ENCODE peak calls at places on chromosomes 5 and 9, in five cellular contexts. Y, D, N, K and A are unnamed samples.

GRCh38 chr5:98935206-98935605 is 6.4 kb upstream of the CHD1 start:
- DNase-seq in D (no peak), Y (no peak), N (no peak), K (no peak), A (no peak)

GRCh38 chr5:179794575-179794974 is 789 bp downstream of the LTC4S start:
- DNase-seq in Y (no peak), K (no peak), D (no peak), N (no peak), A (no peak)

GRCh38 chr5:97142521-97143254 is at the start of gene LIX1:
- DNase-seq in N (peak; percentile 29), Y (no peak), K (peak; percentile 58), D (no peak), A (no peak)

GRCh38 chr9:33044677-33045282 is 19.7 kb downstream of the DNAJA1 start:
- DNase-seq in K (no peak), N (no peak), D (no peak), Y (no peak), A (no peak)

GRCh38 chr9:8826281-8826680 is 1026.7 kb upstream of the DMAC1 start:
- DNase-seq in D (no peak), Y (no peak), K (no peak), N (no peak), A (no peak)

GRCh38 chr5:74945561-74946165 is 79.5 kb upstream of the FAM169A start:
- DNase-seq in N (no peak), Y (no peak), D (no peak), K (no peak), A (no peak)

GRCh38 chr9:135526730-135527571 is 5.7 kb downstream of the LCN1 start:
- DNase-seq in K (no peak), D (no peak), Y (no peak), N (no peak), A (no peak)

GRCh38 chr5:172939045-172939444 is 20.2 kb upstream of the RPL26L1 start:
- DNase-seq in D (no peak), N (no peak), Y (no peak), K (no peak), A (no peak)

GRCh38 chr5:90263102-90263501 is 146.5 kb downstream of the CETN3 start:
- DNase-seq in K (no peak), Y (no peak), D (no peak), N (no peak), A (no peak)